ENCODE peak calls at places on chromosomes 13 and 19, in nine cellular contexts. One of them, this sample, is unnamed.

GRCh38 chr13:66358564-66358963 is 871.6 kb downstream of the PCDH9 start:
- DNase-seq in H1: no peak
- DNase-seq in endothelial cell: no peak
- DNase-seq in astrocyte of the spinal cord: no peak
- DNase-seq in AG04449: no peak
- DNase-seq in pancreas: no peak
- DNase-seq in GM12865: no peak
- DNase-seq in body of pancreas: no peak
- DNase-seq in uterus: no peak
- DNase-seq in this sample: no peak

GRCh38 chr13:67438465-67438864 is 208.3 kb upstream of the PCDH9 start:
- DNase-seq in astrocyte of the spinal cord: no peak
- DNase-seq in endothelial cell: no peak
- DNase-seq in body of pancreas: no peak
- DNase-seq in GM12865: no peak
- DNase-seq in pancreas: no peak
- DNase-seq in uterus: no peak
- DNase-seq in H1: no peak
- DNase-seq in AG04449: no peak
- DNase-seq in this sample: no peak

GRCh38 chr19:3119782-3120380 is 16.0 kb upstream of the GNA15 start:
- DNase-seq in AG04449: no peak
- DNase-seq in uterus: no peak
- DNase-seq in H1: no peak
- DNase-seq in astrocyte of the spinal cord: no peak
- DNase-seq in GM12865: no peak
- DNase-seq in body of pancreas: no peak
- DNase-seq in pancreas: peak
- DNase-seq in endothelial cell: no peak
- DNase-seq in this sample: no peak

GRCh38 chr19:17073869-17074627 is 1.2 kb downstream of the HAUS8 start:
- DNase-seq in endothelial cell: no peak
- DNase-seq in H1: no peak
- DNase-seq in body of pancreas: no peak
- DNase-seq in pancreas: no peak
- DNase-seq in astrocyte of the spinal cord: no peak
- DNase-seq in uterus: no peak
- DNase-seq in AG04449: no peak
- DNase-seq in GM12865: peak
- DNase-seq in this sample: peak

GRCh38 chr19:15161028-15161984 is 39.5 kb downstream of the NOTCH3 start:
- DNase-seq in H1: no peak
- DNase-seq in AG04449: no peak
- DNase-seq in astrocyte of the spinal cord: no peak
- DNase-seq in uterus: no peak
- DNase-seq in GM12865: peak
- DNase-seq in endothelial cell: no peak
- DNase-seq in pancreas: peak
- DNase-seq in body of pancreas: no peak
- DNase-seq in this sample: no peak

GRCh38 chr13:73059460-73060250 is 850 bp downstream of the KLF5 start:
- DNase-seq in AG04449: no peak
- DNase-seq in uterus: peak
- DNase-seq in endothelial cell: peak
- DNase-seq in astrocyte of the spinal cord: peak
- DNase-seq in H1: no peak
- DNase-seq in GM12865: peak
- DNase-seq in pancreas: peak
- DNase-seq in body of pancreas: peak
- DNase-seq in this sample: peak

GRCh38 chr19:40693896-40694295 is 3.4 kb upstream of the NUMBL start:
- DNase-seq in body of pancreas: no peak
- DNase-seq in H1: no peak
- DNase-seq in astrocyte of the spinal cord: no peak
- DNase-seq in uterus: no peak
- DNase-seq in AG04449: no peak
- DNase-seq in pancreas: peak
- DNase-seq in GM12865: no peak
- DNase-seq in endothelial cell: no peak
- DNase-seq in this sample: no peak

GRCh38 chr19:17101686-17102628 is 26.4 kb downstream of the MYO9B start:
- DNase-seq in AG04449: no peak
- DNase-seq in astrocyte of the spinal cord: no peak
- DNase-seq in H1: no peak
- DNase-seq in body of pancreas: no peak
- DNase-seq in GM12865: no peak
- DNase-seq in uterus: no peak
- DNase-seq in pancreas: no peak
- DNase-seq in endothelial cell: no peak
- DNase-seq in this sample: no peak

GRCh38 chr13:79183231-79183630 is 222.8 kb downstream of the RBM26 start:
- DNase-seq in astrocyte of the spinal cord: no peak
- DNase-seq in AG04449: no peak
- DNase-seq in body of pancreas: no peak
- DNase-seq in uterus: no peak
- DNase-seq in H1: no peak
- DNase-seq in endothelial cell: no peak
- DNase-seq in pancreas: no peak
- DNase-seq in GM12865: no peak
- DNase-seq in this sample: no peak

GRCh38 chr13:90091611-90092010 is 1255.9 kb upstream of the MIR17HG start:
- DNase-seq in endothelial cell: no peak
- DNase-seq in body of pancreas: no peak
- DNase-seq in astrocyte of the spinal cord: no peak
- DNase-seq in AG04449: no peak
- DNase-seq in uterus: no peak
- DNase-seq in pancreas: no peak
- DNase-seq in GM12865: no peak
- DNase-seq in H1: no peak
- DNase-seq in this sample: no peak

GRCh38 chr13:96581741-96582140 is 412.5 kb downstream of the OXGR1 start:
- DNase-seq in body of pancreas: no peak
- DNase-seq in AG04449: no peak
- DNase-seq in H1: no peak
- DNase-seq in GM12865: no peak
- DNase-seq in pancreas: no peak
- DNase-seq in endothelial cell: no peak
- DNase-seq in uterus: no peak
- DNase-seq in astrocyte of the spinal cord: no peak
- DNase-seq in this sample: no peak

GRCh38 chr13:100140441-100140840 is 51.5 kb downstream of the PCCA start:
- DNase-seq in astrocyte of the spinal cord: no peak
- DNase-seq in AG04449: no peak
- DNase-seq in pancreas: no peak
- DNase-seq in body of pancreas: no peak
- DNase-seq in H1: no peak
- DNase-seq in GM12865: no peak
- DNase-seq in uterus: no peak
- DNase-seq in endothelial cell: no peak
- DNase-seq in this sample: no peak

DNA sequence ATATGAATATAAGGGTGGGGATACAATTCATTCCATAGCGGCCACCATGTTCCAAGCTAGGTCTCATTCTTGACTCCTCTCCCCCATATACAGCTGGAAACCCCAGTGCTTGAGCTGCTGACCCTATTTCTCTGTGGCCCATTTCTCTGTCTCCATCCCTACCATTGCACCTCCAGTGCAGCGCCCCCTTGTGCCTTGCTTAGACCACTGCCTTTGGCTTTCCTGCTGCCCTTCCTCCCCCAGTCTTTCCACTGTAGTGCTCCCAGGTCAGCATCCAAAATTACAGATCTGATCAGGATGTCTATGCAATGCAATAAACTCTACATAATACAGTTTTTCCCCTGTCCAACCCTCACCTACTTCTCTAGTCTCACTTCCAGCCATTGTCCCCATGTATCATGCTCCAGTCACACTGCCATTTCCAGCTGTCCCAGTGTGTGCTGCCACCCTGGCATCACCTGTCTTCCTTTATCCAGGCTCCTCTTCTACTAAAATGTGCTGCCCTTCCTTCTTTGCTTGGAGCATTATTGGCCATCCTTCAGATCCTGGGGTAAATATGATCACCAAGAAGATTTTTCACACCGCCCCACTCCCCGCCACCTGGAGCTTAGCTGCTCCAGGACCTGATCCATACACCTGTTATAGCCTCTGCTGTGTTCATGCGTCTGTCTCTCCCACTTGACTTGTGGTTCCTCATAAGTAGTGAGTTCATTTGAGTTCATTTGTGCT is 199.4 kb upstream of the IPO5 start:
- DNase-seq in AG04449: no peak
- DNase-seq in pancreas: no peak
- DNase-seq in astrocyte of the spinal cord: no peak
- DNase-seq in uterus: no peak
- DNase-seq in body of pancreas: no peak
- DNase-seq in H1: peak
- DNase-seq in GM12865: no peak
- DNase-seq in endothelial cell: no peak
- DNase-seq in this sample: peak
- TF ChIP-seq CTCF in AG04449: no peak
- TF ChIP-seq CTCF in pancreas: no peak
- TF ChIP-seq CTCF in astrocyte of the spinal cord: peak
- TF ChIP-seq CTCF in uterus: no peak
- TF ChIP-seq CTCF in body of pancreas: no peak
- TF ChIP-seq CTCF in H1: peak
- TF ChIP-seq CTCF in GM12865: peak
- TF ChIP-seq CTCF in endothelial cell: peak
- TF ChIP-seq CTCF in this sample: no peak

GRCh38 chr19:48873476-48874308 is 1.5 kb downstream of the PPP1R15A start:
- DNase-seq in uterus: no peak
- DNase-seq in body of pancreas: no peak
- DNase-seq in AG04449: no peak
- DNase-seq in pancreas: peak
- DNase-seq in GM12865: no peak
- DNase-seq in endothelial cell: no peak
- DNase-seq in H1: no peak
- DNase-seq in astrocyte of the spinal cord: no peak
- DNase-seq in this sample: peak
- TF ChIP-seq CTCF in uterus: no peak
- TF ChIP-seq CTCF in body of pancreas: no peak
- TF ChIP-seq CTCF in AG04449: no peak
- TF ChIP-seq CTCF in pancreas: no peak
- TF ChIP-seq CTCF in GM12865: no peak
- TF ChIP-seq CTCF in endothelial cell: no peak
- TF ChIP-seq CTCF in H1: no peak
- TF ChIP-seq CTCF in astrocyte of the spinal cord: no peak
- TF ChIP-seq CTCF in this sample: no peak

DNA sequence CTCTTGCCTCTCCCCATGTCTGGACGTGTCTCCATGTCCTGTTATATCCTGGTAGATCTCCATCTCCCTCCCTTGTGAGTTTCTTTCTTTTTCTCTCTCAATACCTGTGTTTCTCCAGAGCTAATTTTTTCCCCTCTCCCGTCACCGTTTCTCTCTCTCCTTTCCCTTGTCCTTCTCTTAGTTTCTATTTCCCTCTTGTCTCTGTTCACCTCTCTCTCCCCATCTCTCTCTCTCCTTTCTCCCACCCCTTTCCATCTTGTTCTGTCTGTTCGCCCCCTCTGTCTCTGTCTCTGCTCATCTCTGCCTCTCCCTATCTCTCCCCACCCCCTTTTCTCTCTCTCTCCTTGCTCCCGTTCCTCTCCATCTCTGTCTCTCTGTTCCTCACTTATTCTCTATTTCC is 13.0 kb downstream of the SLC8A2 start:
- DNase-seq in body of pancreas: no peak
- DNase-seq in endothelial cell: no peak
- DNase-seq in H1: no peak
- DNase-seq in uterus: no peak
- DNase-seq in GM12865: no peak
- DNase-seq in astrocyte of the spinal cord: no peak
- DNase-seq in pancreas: no peak
- DNase-seq in AG04449: no peak
- DNase-seq in this sample: no peak
- TF ChIP-seq CTCF in body of pancreas: no peak
- TF ChIP-seq CTCF in endothelial cell: no peak
- TF ChIP-seq CTCF in H1: no peak
- TF ChIP-seq CTCF in uterus: no peak
- TF ChIP-seq CTCF in GM12865: no peak
- TF ChIP-seq CTCF in astrocyte of the spinal cord: no peak
- TF ChIP-seq CTCF in pancreas: no peak
- TF ChIP-seq CTCF in AG04449: no peak
- TF ChIP-seq CTCF in this sample: no peak

GRCh38 chr13:44816701-44817684 is 172.3 kb downstream of the NUFIP1 start:
- DNase-seq in AG04449: no peak
- DNase-seq in GM12865: no peak
- DNase-seq in pancreas: no peak
- DNase-seq in astrocyte of the spinal cord: peak
- DNase-seq in uterus: no peak
- DNase-seq in body of pancreas: no peak
- DNase-seq in H1: no peak
- DNase-seq in endothelial cell: no peak
- DNase-seq in this sample: no peak

GRCh38 chr13:44818016-44818415 is 171.3 kb downstream of the NUFIP1 start:
- DNase-seq in uterus: no peak
- DNase-seq in AG04449: no peak
- DNase-seq in body of pancreas: no peak
- DNase-seq in GM12865: no peak
- DNase-seq in astrocyte of the spinal cord: no peak
- DNase-seq in H1: no peak
- DNase-seq in pancreas: no peak
- DNase-seq in endothelial cell: no peak
- DNase-seq in this sample: no peak

GRCh38 chr13:44819762-44820161 is 169.5 kb downstream of the NUFIP1 start:
- DNase-seq in endothelial cell: no peak
- DNase-seq in GM12865: no peak
- DNase-seq in uterus: no peak
- DNase-seq in H1: no peak
- DNase-seq in AG04449: peak
- DNase-seq in body of pancreas: no peak
- DNase-seq in pancreas: no peak
- DNase-seq in astrocyte of the spinal cord: no peak
- DNase-seq in this sample: no peak

GRCh38 chr13:44819245-44819644 is 170.0 kb downstream of the NUFIP1 start:
- DNase-seq in AG04449: peak
- DNase-seq in pancreas: no peak
- DNase-seq in H1: no peak
- DNase-seq in body of pancreas: no peak
- DNase-seq in astrocyte of the spinal cord: peak
- DNase-seq in uterus: no peak
- DNase-seq in endothelial cell: no peak
- DNase-seq in GM12865: peak
- DNase-seq in this sample: peak

DNA sequence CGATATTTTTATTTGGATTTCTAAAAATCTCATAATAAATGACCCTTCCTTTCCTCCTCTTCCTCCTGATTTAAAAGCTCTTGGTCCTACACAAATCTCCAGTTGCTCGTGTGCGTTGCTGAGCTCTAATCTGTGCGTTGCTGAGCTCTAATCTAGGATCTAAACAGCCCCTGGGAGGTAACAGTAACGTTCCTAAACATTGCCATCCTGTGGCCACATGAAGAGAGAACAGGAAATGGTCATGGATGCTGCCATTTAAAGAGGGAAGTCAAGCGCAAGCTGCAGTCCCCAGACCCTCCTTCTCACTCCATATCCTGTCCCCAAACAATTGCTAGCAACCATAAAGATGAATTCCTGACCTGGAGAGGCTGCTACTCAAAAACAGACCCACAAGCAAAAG is 170.8 kb downstream of the NUFIP1 start:
- DNase-seq in endothelial cell: no peak
- DNase-seq in GM12865: peak
- DNase-seq in body of pancreas: peak
- DNase-seq in AG04449: no peak
- DNase-seq in uterus: no peak
- DNase-seq in pancreas: no peak
- DNase-seq in H1: no peak
- DNase-seq in astrocyte of the spinal cord: peak
- DNase-seq in this sample: no peak
- TF ChIP-seq CTCF in endothelial cell: no peak
- TF ChIP-seq CTCF in GM12865: no peak
- TF ChIP-seq CTCF in body of pancreas: no peak
- TF ChIP-seq CTCF in AG04449: no peak
- TF ChIP-seq CTCF in uterus: no peak
- TF ChIP-seq CTCF in pancreas: no peak
- TF ChIP-seq CTCF in H1: peak
- TF ChIP-seq CTCF in astrocyte of the spinal cord: no peak
- TF ChIP-seq CTCF in this sample: no peak

This sample was measured in activated CD8-positive, alpha-beta T cell treated with anti-CD3 and anti-CD28 coated beads for 36 hours.